ENCODE peak calls at places on chromosomes 5 and 9, in four cellular contexts. Q is SK-N-SH, W is GM12878, E is H1. X is an unnamed sample.

GRCh38 chr9:5073701-5074100 is 88.6 kb downstream of the JAK2 start:
- DNase-seq in Q (no peak), W (no peak), E (no peak), X (no peak)

GRCh38 chr5:95931118-95931833 is 30.4 kb downstream of the ELL2 start:
- DNase-seq in Q (no peak), W (no peak), E (no peak), X (no peak)

GRCh38 chr9:133750927-133751649 is 12.9 kb upstream of the SARDH start:
- DNase-seq in Q (no peak), W (no peak), E (peak), X (no peak)

GRCh38 chr5:38473008-38473407 is 83.4 kb downstream of the LIFR start:
- DNase-seq in Q (no peak), W (no peak), E (no peak), X (no peak)

GRCh38 chr5:120372899-120373298 is 91.2 kb upstream of the PRR16 start:
- DNase-seq in Q (no peak), W (no peak), E (no peak), X (no peak)

GRCh38 chr5:138425079-138425478 is 13.8 kb upstream of the REEP2 start:
- DNase-seq in Q (no peak), W (no peak), E (no peak), X (no peak)

GRCh38 chr9:88746744-88747398 is 211.9 kb downstream of the NXNL2 start:
- DNase-seq in Q (no peak), W (no peak), E (no peak), X (no peak)

GRCh38 chr5:14685757-14686156 is 21.2 kb downstream of the OTULIN start:
- DNase-seq in Q (peak), W (peak), E (no peak), X (no peak)

GRCh38 chr9:126784401-126784800 is 20.4 kb upstream of the ZBTB43 start:
- DNase-seq in Q (no peak), W (no peak), E (no peak), X (no peak)

GRCh38 chr9:128149001-128149701 is at the start of gene LCN2:
- DNase-seq in Q (no peak), W (no peak), E (no peak), X (no peak)
- TF ChIP-seq GABPA in Q (no peak), W (no peak), E (no peak), X (no peak)

GRCh38 chr5:177116631-177117373 is 16.8 kb upstream of the NSD1 start:
- DNase-seq in Q (no peak), W (no peak), E (peak), X (peak)
- TF ChIP-seq POLR2AphosphoS5 in Q (no peak), W (no peak), E (no peak), X (no peak)

GRCh38 chr9:19925674-19926503 is 137.1 kb upstream of the SLC24A2 start:
- DNase-seq in Q (peak), W (peak), E (peak), X (peak)
- H3K4me3 ChIP-seq in Q (peak), W (peak), E (peak), X (no peak)

GRCh38 chr5:178994580-178995340 is at the start of gene GRM6:
- DNase-seq in Q (peak), W (no peak), E (peak), X (no peak)
- TF ChIP-seq GABPA in Q (no peak), W (no peak), E (no peak), X (no peak)